ENCODE peak calls at places on chromosomes 13 and 19, in four cellular contexts. T, H, O and B are unnamed samples.

GRCh38 chr13:110760611-110761010 is 47.1 kb downstream of the ING1 start:
- DNase-seq in H (no peak), O (no peak), T (no peak), B (no peak)

GRCh38 chr13:27956576-27957300 is 12.4 kb downstream of the CDX2 start:
- DNase-seq in H (no peak), O (no peak), T (no peak), B (no peak)

GRCh38 chr13:106530209-106530906 is 5.1 kb downstream of the EFNB2 start:
- DNase-seq in T (no peak), H (no peak), O (no peak), B (no peak)

GRCh38 chr19:41226053-41226873 is 7.2 kb downstream of the AXL start:
- DNase-seq in O (no peak), T (peak), H (peak), B (peak)

GRCh38 chr13:105334211-105334610 is 1201.3 kb downstream of the EFNB2 start:
- DNase-seq in T (no peak), O (no peak), H (no peak), B (no peak)

GRCh38 chr19:44111910-44112463 is 1.2 kb upstream of the ZNF225 start:
- DNase-seq in H (no peak), T (no peak), O (no peak), B (no peak)

GRCh38 chr13:109146912-109147624 is 517.7 kb downstream of the MYO16 start:
- DNase-seq in H (no peak), O (no peak), T (peak), B (no peak)

GRCh38 chr13:109910131-109910530 is 123.7 kb upstream of the IRS2 start:
- DNase-seq in T (no peak), H (no peak), O (no peak), B (no peak)

GRCh38 chr13:102799544-102800144 is 725 bp downstream of the BIVM start:
- DNase-seq in O (no peak), H (peak), T (peak), B (no peak)

GRCh38 chr13:23202383-23202782 is 21.6 kb downstream of the SGCG start:
- DNase-seq in H (no peak), O (no peak), T (no peak), B (no peak)

GRCh38 chr13:24923305-24923640 is 159.3 kb downstream of the RNF17 start:
- DNase-seq in O (peak), T (peak), H (no peak), B (no peak)

GRCh38 chr13:19089315-19089714 is 92.3 kb downstream of the TUBA3C start:
- DNase-seq in O (no peak), H (peak), T (no peak), B (peak)

GRCh38 chr19:17681505-17682125 is 6.5 kb downstream of the UNC13A start:
- DNase-seq in O (no peak), H (peak), T (no peak), B (no peak)

GRCh38 chr19:41945135-41945766 is 13.9 kb downstream of the RABAC1 start:
- DNase-seq in O (peak), T (no peak), H (no peak), B (no peak)

GRCh38 chr19:41299046-41299754 is 10.8 kb upstream of the CCDC97 start:
- DNase-seq in T (no peak), O (no peak), H (no peak), B (no peak)

GRCh38 chr19:4064551-4065260 is 2.0 kb downstream of the ZBTB7A start:
- DNase-seq in T (no peak), H (peak), O (no peak), B (no peak)
- TF ChIP-seq CHD4 in T (no peak), H (no peak), O (no peak), B (no peak)

GRCh38 chr13:51925865-51926527 is 64.2 kb downstream of the CCDC70 start:
- DNase-seq in T (no peak), H (no peak), O (no peak), B (no peak)

GRCh38 chr13:51921790-51922740 is 60.3 kb downstream of the CCDC70 start:
- DNase-seq in T (no peak), O (no peak), H (peak), B (no peak)

GRCh38 chr13:51922771-51923480 is 61.2 kb downstream of the CCDC70 start:
- DNase-seq in O (no peak), H (no peak), T (no peak), B (no peak)

GRCh38 chr13:51924756-51925544 is 63.2 kb downstream of the CCDC70 start:
- DNase-seq in H (no peak), O (no peak), T (no peak), B (no peak)

GRCh38 chr13:51923983-51924539 is 62.3 kb downstream of the CCDC70 start:
- DNase-seq in O (no peak), T (peak), H (peak), B (peak)
- TF ChIP-seq CHD4 in O (no peak), T (no peak), H (no peak), B (no peak)

DNA sequence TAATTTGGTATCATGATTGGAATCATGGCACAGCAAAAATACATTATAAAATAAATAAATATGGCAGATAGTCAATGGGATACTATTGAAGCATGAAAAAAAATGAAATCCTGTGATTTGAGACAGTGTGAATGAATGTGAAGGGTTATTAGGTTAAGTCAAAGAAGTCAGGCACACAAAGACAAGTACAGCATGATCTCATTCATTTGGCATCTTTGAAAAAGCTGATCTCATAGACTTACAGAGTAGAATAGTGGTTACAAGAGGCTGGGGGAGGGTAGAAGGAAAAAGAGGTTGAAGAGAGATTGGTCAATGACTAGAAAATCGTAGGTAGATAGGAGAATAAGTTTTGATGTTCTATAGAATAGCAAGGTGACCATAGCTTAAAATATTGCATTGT is 295.1 kb upstream of the SLITRK5 start:
- DNase-seq in T (no peak), O (no peak), H (no peak), B (no peak)
- TF ChIP-seq CHD4 in T (no peak), O (no peak), H (no peak), B (no peak)

DNA sequence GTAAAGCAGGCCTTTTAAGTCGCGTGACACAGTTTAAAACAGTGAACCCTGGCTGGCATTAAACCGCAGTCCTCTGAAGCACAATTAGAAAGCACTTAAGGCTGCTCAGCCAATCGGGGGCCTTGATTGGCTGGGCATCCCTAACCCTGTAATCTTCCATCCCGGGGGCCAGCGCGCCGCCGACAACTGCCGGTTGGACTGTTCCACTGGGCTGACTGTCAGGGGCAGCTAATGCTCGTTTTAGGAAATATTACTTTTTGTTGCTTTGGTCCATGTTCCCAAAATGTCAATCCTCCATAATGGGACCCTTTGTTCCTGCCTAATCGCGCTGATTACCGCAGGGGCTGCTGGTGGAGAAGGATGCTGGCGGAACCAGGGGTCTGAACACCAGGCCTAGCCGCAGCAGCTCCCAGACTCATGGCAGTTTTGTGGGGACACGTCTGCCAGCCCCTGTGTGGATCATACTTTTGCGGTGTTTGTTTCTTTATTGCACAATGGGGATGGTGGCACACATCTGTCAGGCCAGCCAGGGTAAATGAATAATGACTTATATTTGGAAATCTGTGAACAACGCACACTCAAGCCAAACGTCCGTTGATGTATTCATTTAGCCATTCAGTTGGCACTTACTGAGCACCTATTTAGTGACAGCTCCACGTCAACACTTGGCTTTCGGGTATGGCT is 127.1 kb upstream of the SPACA7 start:
- DNase-seq in O (no peak), T (no peak), H (no peak), B (no peak)
- TF ChIP-seq CHD4 in O (no peak), T (no peak), H (no peak), B (no peak)

DNA sequence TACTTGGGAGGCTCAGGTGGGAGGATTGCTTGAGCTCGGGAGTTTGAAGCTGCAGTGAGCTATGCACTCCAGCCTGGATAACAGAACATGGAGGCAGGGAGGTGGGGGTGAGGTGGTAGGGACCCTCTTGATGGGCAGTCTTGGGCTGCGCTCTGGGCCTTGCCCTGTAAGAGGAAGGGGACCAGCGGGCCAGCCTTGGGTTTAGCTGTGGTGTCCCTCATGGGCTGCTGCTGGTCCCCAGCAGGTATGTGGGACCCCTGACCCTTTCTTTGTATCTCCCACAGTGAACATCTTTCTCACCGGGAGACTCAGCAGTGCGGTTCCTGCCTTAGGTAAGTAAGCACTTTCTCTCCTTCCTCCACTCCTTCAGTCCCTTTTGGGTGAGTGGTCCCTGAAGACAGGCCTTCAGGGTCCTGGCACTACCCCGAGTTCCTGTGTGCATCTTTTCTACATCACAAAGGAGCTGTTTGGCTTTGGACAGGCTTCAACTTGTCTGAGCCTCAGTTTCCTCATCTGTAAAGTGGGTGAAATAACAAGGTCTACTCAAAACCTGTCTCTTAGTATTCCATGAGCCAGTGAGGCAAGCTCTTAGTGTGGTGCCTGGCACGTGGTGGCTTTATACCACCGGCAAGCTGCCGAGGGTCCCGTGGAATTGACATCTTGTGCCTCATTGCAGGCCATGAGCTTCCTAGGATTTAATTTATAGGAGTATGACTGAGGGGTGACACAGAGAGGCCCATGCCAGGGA is 2.5 kb downstream of the LRP3 start:
- DNase-seq in H (no peak), T (no peak), O (no peak), B (no peak)
- TF ChIP-seq CHD4 in H (no peak), T (no peak), O (no peak), B (peak)

GRCh38 chr19:45171211-45171623 is 6.8 kb downstream of the TRAPPC6A start:
- DNase-seq in H (no peak), O (no peak), T (no peak), B (no peak)
- TF ChIP-seq CHD4 in H (no peak), O (no peak), T (no peak), B (no peak)